ENCODE peak calls at places on chromosomes 1 and 21, in five cellular contexts. One of them, this sample, is unnamed.

GRCh38 chr21:34123609-34124008 is 50.2 kb downstream of the MRPS6 start:
- DNase-seq in GM20000: no peak
- DNase-seq in fibroblast of mammary gland: no peak
- DNase-seq in nephron progenitor cell: no peak
- DNase-seq in astrocyte of the spinal cord: no peak
- DNase-seq in this sample: no peak

GRCh38 chr21:45299026-45299863 is 11.6 kb upstream of the POFUT2 start:
- DNase-seq in nephron progenitor cell: no peak
- DNase-seq in fibroblast of mammary gland: no peak
- DNase-seq in astrocyte of the spinal cord: no peak
- DNase-seq in GM20000: no peak
- DNase-seq in this sample: no peak

GRCh38 chr1:145845514-145846161 is at the start of gene NUDT17:
- DNase-seq in nephron progenitor cell: peak; percentile 87
- DNase-seq in GM20000: peak; percentile 84
- DNase-seq in astrocyte of the spinal cord: peak; percentile 74
- DNase-seq in fibroblast of mammary gland: peak; percentile 70
- DNase-seq in this sample: peak; percentile 89

GRCh38 chr21:46095106-46095719 is 2.7 kb upstream of the COL6A2 start:
- DNase-seq in fibroblast of mammary gland: no peak
- DNase-seq in nephron progenitor cell: no peak
- DNase-seq in astrocyte of the spinal cord: no peak
- DNase-seq in GM20000: no peak
- DNase-seq in this sample: no peak

GRCh38 chr1:158771950-158772866 is at the start of gene OR6N1:
- DNase-seq in nephron progenitor cell: no peak
- DNase-seq in fibroblast of mammary gland: no peak
- DNase-seq in GM20000: no peak
- DNase-seq in astrocyte of the spinal cord: no peak
- DNase-seq in this sample: no peak

GRCh38 chr21:27424601-27425000 is 457.7 kb upstream of the ADAMTS5 start:
- DNase-seq in astrocyte of the spinal cord: peak; percentile 25
- DNase-seq in GM20000: no peak
- DNase-seq in fibroblast of mammary gland: peak; percentile 18
- DNase-seq in nephron progenitor cell: no peak
- DNase-seq in this sample: no peak

GRCh38 chr1:94713472-94714141 is 106.5 kb upstream of the SLC44A3 start:
- DNase-seq in nephron progenitor cell: no peak
- DNase-seq in GM20000: peak; percentile 24
- DNase-seq in fibroblast of mammary gland: peak; percentile 100
- DNase-seq in astrocyte of the spinal cord: peak; percentile 93
- DNase-seq in this sample: peak; percentile 42

GRCh38 chr1:71649588-71649987 is 568.8 kb upstream of the ZRANB2 start:
- DNase-seq in GM20000: no peak
- DNase-seq in astrocyte of the spinal cord: no peak
- DNase-seq in fibroblast of mammary gland: no peak
- DNase-seq in nephron progenitor cell: no peak
- DNase-seq in this sample: no peak

GRCh38 chr1:79197421-79197820 is 190.9 kb upstream of the ADGRL4 start:
- DNase-seq in nephron progenitor cell: no peak
- DNase-seq in astrocyte of the spinal cord: peak; percentile 25
- DNase-seq in fibroblast of mammary gland: peak; percentile 56
- DNase-seq in GM20000: no peak
- DNase-seq in this sample: no peak

GRCh38 chr1:24735619-24736375 is 9.4 kb upstream of the CLIC4 start:
- DNase-seq in nephron progenitor cell: no peak
- DNase-seq in astrocyte of the spinal cord: peak; percentile 50
- DNase-seq in fibroblast of mammary gland: peak; percentile 63
- DNase-seq in GM20000: no peak
- DNase-seq in this sample: no peak

GRCh38 chr21:29022141-29022540 is 2.3 kb upstream of the USP16 start:
- DNase-seq in GM20000: no peak
- DNase-seq in nephron progenitor cell: no peak
- DNase-seq in fibroblast of mammary gland: no peak
- DNase-seq in astrocyte of the spinal cord: no peak
- DNase-seq in this sample: no peak

GRCh38 chr1:108653431-108654105 is 7.3 kb downstream of the HENMT1 start:
- DNase-seq in astrocyte of the spinal cord: no peak
- DNase-seq in fibroblast of mammary gland: no peak
- DNase-seq in nephron progenitor cell: no peak
- DNase-seq in GM20000: no peak
- DNase-seq in this sample: no peak

GRCh38 chr1:46301406-46302090 is 1.9 kb downstream of the LRRC41 start:
- DNase-seq in nephron progenitor cell: peak; percentile 27
- DNase-seq in astrocyte of the spinal cord: peak; percentile 61
- DNase-seq in fibroblast of mammary gland: peak; percentile 47
- DNase-seq in GM20000: peak; percentile 23
- DNase-seq in this sample: no peak

DNA sequence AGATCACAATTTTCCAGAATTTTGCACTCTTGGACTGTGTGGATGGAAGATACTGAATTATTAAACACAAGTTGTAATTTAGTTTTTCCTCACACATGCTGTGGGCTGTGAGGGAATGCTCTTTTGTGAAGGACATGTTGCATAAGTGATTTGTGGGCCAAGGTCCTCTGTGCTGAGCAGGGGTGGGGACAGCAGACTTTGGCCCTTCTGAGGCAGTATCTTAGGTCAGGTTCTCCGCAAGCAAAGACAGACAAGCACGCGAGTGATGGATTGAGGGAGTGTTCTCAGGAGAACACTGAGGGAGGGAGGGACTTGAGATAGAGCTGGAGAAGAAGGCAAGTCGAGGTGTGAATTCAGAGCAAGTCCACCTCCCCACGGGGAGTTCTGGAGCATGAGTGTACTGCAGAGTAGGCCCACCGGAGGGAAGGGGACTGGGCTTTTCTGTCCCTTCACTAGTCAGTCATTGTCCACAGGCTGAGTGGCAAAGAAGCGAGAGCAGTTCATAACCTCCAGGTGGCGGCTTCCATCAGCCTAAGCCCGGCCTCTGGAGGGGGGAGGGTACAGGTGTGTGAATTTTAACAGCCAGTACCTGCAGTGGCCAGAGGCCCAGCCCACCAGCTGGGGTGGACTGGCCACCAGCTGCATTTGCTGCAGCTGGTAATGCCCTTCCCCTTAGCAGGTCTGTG is 19.1 kb upstream of the CD101 start:
- DNase-seq in astrocyte of the spinal cord: no peak
- DNase-seq in nephron progenitor cell: no peak
- DNase-seq in fibroblast of mammary gland: no peak
- DNase-seq in GM20000: no peak
- DNase-seq in this sample: no peak
- TF ChIP-seq CTCF in astrocyte of the spinal cord: no peak
- TF ChIP-seq CTCF in nephron progenitor cell: no peak
- TF ChIP-seq CTCF in fibroblast of mammary gland: no peak
- TF ChIP-seq CTCF in GM20000: no peak
- TF ChIP-seq CTCF in this sample: no peak

DNA sequence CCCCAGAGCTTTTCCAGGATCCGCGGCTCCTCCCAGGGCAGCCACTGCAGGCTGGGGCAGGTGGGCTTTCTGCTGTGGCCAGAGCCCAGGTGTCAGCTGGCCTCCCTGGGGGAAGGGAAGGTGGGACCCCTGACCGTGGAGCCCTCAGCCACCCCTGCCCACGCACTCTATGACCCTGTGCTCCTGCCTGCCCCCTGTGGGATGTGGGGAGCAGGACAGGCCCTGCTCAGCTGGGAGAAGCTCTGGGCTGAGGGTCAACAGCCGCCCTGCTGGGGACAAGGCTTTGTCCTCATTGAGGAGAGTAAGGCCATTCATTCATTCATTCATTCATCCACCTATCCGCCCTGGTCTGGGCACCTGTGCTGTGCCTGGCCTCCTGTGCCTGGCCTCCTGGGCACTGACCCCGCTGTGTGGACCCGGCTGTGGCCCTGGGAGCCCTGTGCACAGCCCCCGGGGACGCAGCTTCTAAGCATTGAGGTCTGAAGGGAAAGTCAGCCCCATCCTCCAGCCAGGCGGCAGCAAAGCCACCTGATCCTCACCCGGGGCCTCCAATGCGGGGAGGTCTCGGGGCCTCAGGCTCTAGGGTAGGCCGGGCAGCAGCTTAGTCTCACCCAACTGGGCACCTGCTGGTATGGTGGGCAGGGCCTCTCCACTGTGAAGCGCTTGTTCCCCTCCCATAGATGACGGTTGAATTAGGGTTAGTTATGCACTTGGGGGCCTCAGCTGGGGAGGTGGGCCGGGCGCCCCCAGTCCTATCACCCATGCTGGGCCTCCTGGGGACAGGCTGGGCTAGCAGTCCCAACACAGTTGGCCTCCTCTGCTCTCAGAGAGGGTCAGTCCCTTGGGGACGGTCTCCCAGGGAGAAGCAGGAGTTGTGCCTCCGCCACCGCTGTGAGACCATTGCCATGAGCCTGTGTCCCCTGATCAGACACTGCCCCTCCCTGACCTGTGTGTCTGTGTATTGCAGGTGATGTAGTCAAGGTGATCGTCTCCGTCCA is 6.0 kb downstream of the TNFRSF14 start:
- DNase-seq in astrocyte of the spinal cord: no peak
- DNase-seq in GM20000: no peak
- DNase-seq in fibroblast of mammary gland: no peak
- DNase-seq in nephron progenitor cell: no peak
- DNase-seq in this sample: no peak
- TF ChIP-seq CTCF in astrocyte of the spinal cord: no peak
- TF ChIP-seq CTCF in GM20000: peak; percentile 50
- TF ChIP-seq CTCF in fibroblast of mammary gland: peak; percentile 28
- TF ChIP-seq CTCF in nephron progenitor cell: peak; percentile 25
- TF ChIP-seq CTCF in this sample: peak; percentile 44

GRCh38 chr1:233375653-233376052 is 48.1 kb downstream of the MAP3K21 start:
- DNase-seq in nephron progenitor cell: no peak
- DNase-seq in astrocyte of the spinal cord: no peak
- DNase-seq in GM20000: no peak
- DNase-seq in fibroblast of mammary gland: no peak
- DNase-seq in this sample: no peak

GRCh38 chr1:233379869-233380438 is 52.4 kb downstream of the MAP3K21 start:
- DNase-seq in astrocyte of the spinal cord: no peak
- DNase-seq in nephron progenitor cell: no peak
- DNase-seq in fibroblast of mammary gland: no peak
- DNase-seq in GM20000: peak; percentile 9
- DNase-seq in this sample: peak; percentile 30

GRCh38 chr1:233373226-233373625 is 45.7 kb downstream of the MAP3K21 start:
- DNase-seq in fibroblast of mammary gland: no peak
- DNase-seq in GM20000: no peak
- DNase-seq in nephron progenitor cell: no peak
- DNase-seq in astrocyte of the spinal cord: no peak
- DNase-seq in this sample: no peak

GRCh38 chr1:233372218-233373125 is 44.9 kb downstream of the MAP3K21 start:
- DNase-seq in fibroblast of mammary gland: no peak
- DNase-seq in astrocyte of the spinal cord: peak; percentile 8
- DNase-seq in GM20000: no peak
- DNase-seq in nephron progenitor cell: no peak
- DNase-seq in this sample: no peak

DNA sequence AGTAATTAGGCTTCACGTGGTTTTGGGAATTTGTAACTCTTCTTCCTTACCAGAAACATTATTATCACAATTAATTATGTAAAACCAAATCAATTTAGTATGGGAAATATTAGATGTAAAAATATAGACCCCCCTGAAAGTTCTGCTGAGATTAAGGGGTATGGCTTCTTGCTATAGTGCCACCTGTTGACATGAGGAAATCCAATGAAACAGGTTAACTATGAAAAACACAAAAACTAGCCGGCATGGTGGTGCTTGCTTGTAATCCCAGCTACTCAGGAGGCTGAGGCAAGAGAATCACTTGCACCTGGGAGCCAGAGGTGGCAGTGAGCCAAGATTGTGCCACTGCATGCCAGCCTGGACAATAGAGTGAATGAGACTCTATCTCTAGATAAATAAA is 49.2 kb downstream of the MAP3K21 start:
- DNase-seq in nephron progenitor cell: no peak
- DNase-seq in GM20000: no peak
- DNase-seq in fibroblast of mammary gland: no peak
- DNase-seq in astrocyte of the spinal cord: no peak
- DNase-seq in this sample: no peak
- TF ChIP-seq CTCF in nephron progenitor cell: no peak
- TF ChIP-seq CTCF in GM20000: no peak
- TF ChIP-seq CTCF in fibroblast of mammary gland: no peak
- TF ChIP-seq CTCF in astrocyte of the spinal cord: no peak
- TF ChIP-seq CTCF in this sample: no peak

GRCh38 chr1:182404764-182405163 is 4.3 kb upstream of the TEDDM1 start:
- DNase-seq in fibroblast of mammary gland: no peak
- DNase-seq in GM20000: no peak
- DNase-seq in astrocyte of the spinal cord: no peak
- DNase-seq in nephron progenitor cell: no peak
- DNase-seq in this sample: no peak
- TF ChIP-seq CTCF in fibroblast of mammary gland: no peak
- TF ChIP-seq CTCF in GM20000: no peak
- TF ChIP-seq CTCF in astrocyte of the spinal cord: no peak
- TF ChIP-seq CTCF in nephron progenitor cell: no peak
- TF ChIP-seq CTCF in this sample: peak; percentile 17